ENCODE peak calls at places on chromosomes 11 and 22, in six cellular contexts. One of them, this sample, is unnamed.

GRCh38 chr11:32833921-32834320 is 4.2 kb downstream of the PRRG4 start:
- DNase-seq in PC-3: no peak
- DNase-seq in naive thymus-derived CD4-positive, alpha-beta T cell: no peak
- DNase-seq in tibial nerve: no peak
- DNase-seq in adipocyte: no peak
- DNase-seq in colonic mucosa: no peak
- DNase-seq in this sample: no peak

GRCh38 chr11:82996966-82997606 is 74.6 kb downstream of the RAB30 start:
- DNase-seq in colonic mucosa: peak; percentile 63
- DNase-seq in adipocyte: no peak
- DNase-seq in tibial nerve: no peak
- DNase-seq in naive thymus-derived CD4-positive, alpha-beta T cell: no peak
- DNase-seq in PC-3: peak; percentile 83
- DNase-seq in this sample: no peak

GRCh38 chr11:44575288-44575672 is 9.8 kb downstream of the CD82 start:
- DNase-seq in PC-3: no peak
- DNase-seq in colonic mucosa: no peak
- DNase-seq in naive thymus-derived CD4-positive, alpha-beta T cell: no peak
- DNase-seq in tibial nerve: no peak
- DNase-seq in adipocyte: peak; percentile 35
- DNase-seq in this sample: no peak

GRCh38 chr11:43936081-43936480 is 6.4 kb upstream of the C11orf96 start:
- DNase-seq in adipocyte: no peak
- DNase-seq in tibial nerve: no peak
- DNase-seq in colonic mucosa: no peak
- DNase-seq in PC-3: peak; percentile 10
- DNase-seq in naive thymus-derived CD4-positive, alpha-beta T cell: no peak
- DNase-seq in this sample: no peak

GRCh38 chr11:32092581-32093170 is 1.8 kb downstream of the RCN1 start:
- DNase-seq in naive thymus-derived CD4-positive, alpha-beta T cell: no peak
- DNase-seq in colonic mucosa: no peak
- DNase-seq in adipocyte: no peak
- DNase-seq in tibial nerve: no peak
- DNase-seq in PC-3: no peak
- DNase-seq in this sample: no peak

GRCh38 chr11:64660706-64661105 is 62.3 kb downstream of the NRXN2 start:
- DNase-seq in tibial nerve: no peak
- DNase-seq in colonic mucosa: no peak
- DNase-seq in naive thymus-derived CD4-positive, alpha-beta T cell: no peak
- DNase-seq in PC-3: no peak
- DNase-seq in adipocyte: no peak
- DNase-seq in this sample: no peak

GRCh38 chr11:100557830-100558611 is 129.1 kb upstream of the ARHGAP42 start:
- DNase-seq in adipocyte: peak; percentile 15
- DNase-seq in colonic mucosa: no peak
- DNase-seq in PC-3: peak; percentile 84
- DNase-seq in tibial nerve: no peak
- DNase-seq in naive thymus-derived CD4-positive, alpha-beta T cell: no peak
- DNase-seq in this sample: no peak

GRCh38 chr22:41780714-41781507 is 19.6 kb upstream of the CCDC134 start:
- DNase-seq in adipocyte: peak; percentile 4
- DNase-seq in PC-3: no peak
- DNase-seq in colonic mucosa: peak; percentile 62
- DNase-seq in tibial nerve: no peak
- DNase-seq in naive thymus-derived CD4-positive, alpha-beta T cell: peak; percentile 97
- DNase-seq in this sample: no peak

GRCh38 chr11:131137046-131137445 is 220.8 kb upstream of the SNX19 start:
- DNase-seq in colonic mucosa: no peak
- DNase-seq in PC-3: no peak
- DNase-seq in naive thymus-derived CD4-positive, alpha-beta T cell: no peak
- DNase-seq in tibial nerve: no peak
- DNase-seq in adipocyte: peak; percentile 19
- DNase-seq in this sample: no peak

GRCh38 chr11:133243832-133244231 is 288.5 kb downstream of the OPCML start:
- DNase-seq in PC-3: no peak
- DNase-seq in tibial nerve: no peak
- DNase-seq in colonic mucosa: no peak
- DNase-seq in naive thymus-derived CD4-positive, alpha-beta T cell: no peak
- DNase-seq in adipocyte: no peak
- DNase-seq in this sample: no peak

GRCh38 chr11:4677948-4678347 is 19.7 kb downstream of the OR51E2 start:
- DNase-seq in adipocyte: no peak
- DNase-seq in PC-3: no peak
- DNase-seq in colonic mucosa: no peak
- DNase-seq in tibial nerve: no peak
- DNase-seq in naive thymus-derived CD4-positive, alpha-beta T cell: no peak
- DNase-seq in this sample: no peak

GRCh38 chr11:69242583-69242940 is 51.4 kb upstream of the MYEOV start:
- DNase-seq in adipocyte: no peak
- DNase-seq in naive thymus-derived CD4-positive, alpha-beta T cell: no peak
- DNase-seq in colonic mucosa: peak; percentile 16
- DNase-seq in tibial nerve: no peak
- DNase-seq in PC-3: no peak
- DNase-seq in this sample: no peak

GRCh38 chr11:42840856-42841255 is 470.9 kb upstream of the API5 start:
- DNase-seq in tibial nerve: no peak
- DNase-seq in colonic mucosa: no peak
- DNase-seq in adipocyte: no peak
- DNase-seq in PC-3: no peak
- DNase-seq in naive thymus-derived CD4-positive, alpha-beta T cell: no peak
- DNase-seq in this sample: no peak

GRCh38 chr11:62958547-62959071 is 26.2 kb downstream of the SLC22A6 start:
- DNase-seq in colonic mucosa: peak; percentile 43
- DNase-seq in naive thymus-derived CD4-positive, alpha-beta T cell: no peak
- DNase-seq in tibial nerve: no peak
- DNase-seq in PC-3: no peak
- DNase-seq in adipocyte: no peak
- DNase-seq in this sample: peak; percentile 58

GRCh38 chr11:67013511-67014045 is 9.4 kb upstream of the SYT12 start:
- DNase-seq in colonic mucosa: no peak
- DNase-seq in adipocyte: no peak
- DNase-seq in naive thymus-derived CD4-positive, alpha-beta T cell: no peak
- DNase-seq in PC-3: no peak
- DNase-seq in tibial nerve: no peak
- DNase-seq in this sample: no peak

GRCh38 chr11:124748481-124749338 is 3.3 kb downstream of the VSIG2 start:
- DNase-seq in adipocyte: no peak
- DNase-seq in tibial nerve: no peak
- DNase-seq in colonic mucosa: peak; percentile 59
- DNase-seq in naive thymus-derived CD4-positive, alpha-beta T cell: no peak
- DNase-seq in PC-3: peak; percentile 75
- DNase-seq in this sample: no peak

GRCh38 chr11:2510626-2511402 is 66.0 kb downstream of the KCNQ1 start:
- DNase-seq in PC-3: no peak
- DNase-seq in naive thymus-derived CD4-positive, alpha-beta T cell: no peak
- DNase-seq in tibial nerve: peak; percentile 8
- DNase-seq in colonic mucosa: no peak
- DNase-seq in adipocyte: no peak
- DNase-seq in this sample: no peak

GRCh38 chr11:3984896-3985295 is 109.7 kb upstream of the RRM1 start:
- DNase-seq in adipocyte: no peak
- DNase-seq in colonic mucosa: no peak
- DNase-seq in naive thymus-derived CD4-positive, alpha-beta T cell: peak; percentile 42
- DNase-seq in tibial nerve: no peak
- DNase-seq in PC-3: no peak
- DNase-seq in this sample: no peak

GRCh38 chr22:30868663-30869385 is 99.8 kb downstream of the MORC2 start:
- DNase-seq in PC-3: no peak
- DNase-seq in tibial nerve: no peak
- DNase-seq in adipocyte: peak; percentile 37
- DNase-seq in naive thymus-derived CD4-positive, alpha-beta T cell: no peak
- DNase-seq in colonic mucosa: no peak
- DNase-seq in this sample: no peak

GRCh38 chr11:64767344-64768299 is 7.8 kb upstream of the PYGM start:
- DNase-seq in tibial nerve: peak; percentile 55
- DNase-seq in colonic mucosa: peak; percentile 76
- DNase-seq in adipocyte: peak; percentile 82
- DNase-seq in PC-3: peak; percentile 72
- DNase-seq in naive thymus-derived CD4-positive, alpha-beta T cell: peak; percentile 77
- DNase-seq in this sample: peak; percentile 91

GRCh38 chr11:86456075-86456939 is 81.6 kb downstream of the CCDC81 start:
- DNase-seq in naive thymus-derived CD4-positive, alpha-beta T cell: peak; percentile 37
- DNase-seq in adipocyte: peak; percentile 94
- DNase-seq in tibial nerve: peak; percentile 85
- DNase-seq in PC-3: peak; percentile 89
- DNase-seq in colonic mucosa: peak; percentile 89
- DNase-seq in this sample: peak; percentile 92

GRCh38 chr22:20741634-20742581 is 32.0 kb upstream of the SERPIND1 start:
- DNase-seq in PC-3: peak; percentile 65
- DNase-seq in naive thymus-derived CD4-positive, alpha-beta T cell: peak; percentile 36
- DNase-seq in tibial nerve: no peak
- DNase-seq in colonic mucosa: peak; percentile 41
- DNase-seq in adipocyte: peak; percentile 57
- DNase-seq in this sample: peak; percentile 59

GRCh38 chr11:102640946-102641345 is 15.8 kb upstream of the MMP20 start:
- DNase-seq in tibial nerve: no peak
- DNase-seq in adipocyte: no peak
- DNase-seq in PC-3: no peak
- DNase-seq in naive thymus-derived CD4-positive, alpha-beta T cell: no peak
- DNase-seq in colonic mucosa: no peak
- DNase-seq in this sample: no peak

DNA sequence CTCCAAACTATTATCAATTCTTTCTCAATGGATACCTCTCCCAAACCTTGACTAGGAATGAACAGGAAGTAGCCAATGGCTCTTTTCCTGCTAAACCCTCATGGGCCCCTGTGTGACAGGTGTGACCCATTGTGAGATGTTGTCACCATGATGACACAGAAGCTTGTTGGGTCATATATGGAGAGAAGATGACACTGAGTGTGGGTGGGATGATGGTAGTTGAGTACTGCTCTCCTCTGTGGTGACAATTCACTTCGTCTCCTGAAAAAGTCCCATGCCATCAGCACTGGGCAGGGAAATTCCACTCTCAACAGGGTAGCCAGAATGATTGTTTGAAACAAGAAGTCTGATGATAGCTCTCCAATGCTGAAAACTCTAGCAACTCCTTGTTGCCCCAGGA is 94.0 kb upstream of the SEZ6L start:
- DNase-seq in PC-3: no peak
- DNase-seq in adipocyte: no peak
- DNase-seq in naive thymus-derived CD4-positive, alpha-beta T cell: no peak
- DNase-seq in colonic mucosa: no peak
- DNase-seq in tibial nerve: no peak
- DNase-seq in this sample: no peak
- H3K27me3 ChIP-seq in PC-3: no peaks in the 10 kb centered on the region
- H3K27me3 ChIP-seq in adipocyte: peaks cover 3% of the 10 kb centered on the region
- H3K27me3 ChIP-seq in naive thymus-derived CD4-positive, alpha-beta T cell: peaks cover 4% of the 10 kb centered on the region
- H3K27me3 ChIP-seq in colonic mucosa: no peaks in the 10 kb centered on the region
- H3K27me3 ChIP-seq in tibial nerve: no peaks in the 10 kb centered on the region
- H3K27me3 ChIP-seq in this sample: no peaks in the 10 kb centered on the region

GRCh38 chr11:113954235-113954634 is 20.7 kb upstream of the HTR3A start:
- DNase-seq in colonic mucosa: no peak
- DNase-seq in adipocyte: no peak
- DNase-seq in tibial nerve: no peak
- DNase-seq in naive thymus-derived CD4-positive, alpha-beta T cell: no peak
- DNase-seq in PC-3: no peak
- DNase-seq in this sample: no peak

GRCh38 chr11:113952070-113952469 is 22.8 kb upstream of the HTR3A start:
- DNase-seq in adipocyte: no peak
- DNase-seq in naive thymus-derived CD4-positive, alpha-beta T cell: no peak
- DNase-seq in PC-3: no peak
- DNase-seq in colonic mucosa: no peak
- DNase-seq in tibial nerve: no peak
- DNase-seq in this sample: no peak

GRCh38 chr11:113952588-113952987 is 22.3 kb upstream of the HTR3A start:
- DNase-seq in PC-3: no peak
- DNase-seq in colonic mucosa: no peak
- DNase-seq in tibial nerve: no peak
- DNase-seq in adipocyte: no peak
- DNase-seq in naive thymus-derived CD4-positive, alpha-beta T cell: no peak
- DNase-seq in this sample: no peak

GRCh38 chr11:113949891-113950290 is 25.0 kb upstream of the HTR3A start:
- DNase-seq in PC-3: no peak
- DNase-seq in adipocyte: no peak
- DNase-seq in colonic mucosa: no peak
- DNase-seq in naive thymus-derived CD4-positive, alpha-beta T cell: no peak
- DNase-seq in tibial nerve: no peak
- DNase-seq in this sample: no peak

DNA sequence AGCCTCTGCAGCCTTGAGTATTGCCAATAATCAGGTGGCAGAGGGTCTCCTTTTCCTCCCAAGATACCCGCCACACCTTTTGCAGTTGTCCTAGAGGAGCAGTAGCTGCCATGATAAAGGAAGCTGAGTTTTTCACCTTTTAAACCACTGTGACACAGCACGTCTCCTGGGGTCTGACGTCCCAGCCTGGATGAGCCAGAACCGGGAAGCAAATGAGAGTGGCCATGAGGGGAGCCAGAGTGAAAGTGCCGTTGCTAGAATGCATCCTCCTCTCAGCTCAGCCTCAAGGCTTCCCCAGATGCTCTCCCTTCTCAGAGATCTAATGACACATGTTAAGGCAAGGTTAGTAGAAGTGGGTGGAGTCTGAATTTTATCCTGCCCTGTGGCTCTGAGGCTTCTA is 23.4 kb upstream of the HTR3A start:
- DNase-seq in adipocyte: no peak
- DNase-seq in naive thymus-derived CD4-positive, alpha-beta T cell: no peak
- DNase-seq in tibial nerve: no peak
- DNase-seq in colonic mucosa: no peak
- DNase-seq in PC-3: no peak
- DNase-seq in this sample: no peak
- H3K27me3 ChIP-seq in adipocyte: peaks cover 41% of the 10 kb centered on the region
- H3K27me3 ChIP-seq in naive thymus-derived CD4-positive, alpha-beta T cell: no peaks in the 10 kb centered on the region
- H3K27me3 ChIP-seq in tibial nerve: peaks cover 33% of the 10 kb centered on the region
- H3K27me3 ChIP-seq in colonic mucosa: no peaks in the 10 kb centered on the region
- H3K27me3 ChIP-seq in PC-3: peaks cover 69% of the 10 kb centered on the region
- H3K27me3 ChIP-seq in this sample: peaks cover 19% of the 10 kb centered on the region

DNA sequence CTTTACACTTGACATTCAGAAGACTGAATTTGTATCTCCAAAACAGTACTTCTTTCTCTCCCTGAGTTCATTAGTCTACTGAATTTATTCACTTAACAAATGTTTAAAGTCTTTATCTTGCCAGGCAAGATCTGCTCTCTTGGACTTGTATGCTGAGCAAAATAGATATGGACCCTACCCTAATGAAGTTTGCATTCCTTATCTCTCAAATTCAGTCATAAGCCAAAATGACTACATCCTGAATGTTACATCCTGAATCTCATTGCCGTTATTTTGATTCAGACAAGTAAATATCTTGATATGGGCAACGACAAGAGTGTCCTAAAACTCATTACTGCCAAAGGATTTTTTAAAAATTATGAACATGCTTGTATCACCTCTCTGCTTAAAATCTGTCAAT is 29.7 kb downstream of the FAR1 start:
- DNase-seq in naive thymus-derived CD4-positive, alpha-beta T cell: no peak
- DNase-seq in adipocyte: no peak
- DNase-seq in tibial nerve: no peak
- DNase-seq in PC-3: no peak
- DNase-seq in colonic mucosa: no peak
- DNase-seq in this sample: no peak
- H3K27me3 ChIP-seq in naive thymus-derived CD4-positive, alpha-beta T cell: no peaks in the 10 kb centered on the region
- H3K27me3 ChIP-seq in adipocyte: no peaks in the 10 kb centered on the region
- H3K27me3 ChIP-seq in tibial nerve: no peaks in the 10 kb centered on the region
- H3K27me3 ChIP-seq in PC-3: no peaks in the 10 kb centered on the region
- H3K27me3 ChIP-seq in colonic mucosa: no peaks in the 10 kb centered on the region
- H3K27me3 ChIP-seq in this sample: no peaks in the 10 kb centered on the region

DNA sequence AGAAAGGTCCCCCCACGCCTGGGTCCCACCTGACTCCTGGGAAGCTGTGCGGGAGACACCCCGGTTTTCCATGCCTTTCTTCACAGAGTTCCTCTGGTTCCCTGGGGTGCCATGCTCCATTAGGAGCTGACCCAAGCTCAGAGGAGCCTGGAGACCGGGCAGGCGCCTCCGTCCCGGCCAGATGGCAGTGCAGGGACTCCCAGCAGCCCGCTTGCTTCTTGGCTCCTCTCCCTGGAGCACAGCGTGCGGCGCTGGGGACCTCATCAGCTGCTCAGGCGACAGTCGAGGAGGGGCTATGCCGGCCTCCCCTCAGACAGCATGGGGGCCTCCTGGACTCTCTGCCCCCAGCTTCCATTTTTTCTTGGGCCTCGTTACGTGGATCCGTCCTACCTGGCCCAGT is 13.1 kb upstream of the TTLL12 start:
- DNase-seq in tibial nerve: no peak
- DNase-seq in adipocyte: no peak
- DNase-seq in PC-3: no peak
- DNase-seq in colonic mucosa: no peak
- DNase-seq in naive thymus-derived CD4-positive, alpha-beta T cell: no peak
- DNase-seq in this sample: no peak
- H3K27me3 ChIP-seq in tibial nerve: peaks cover 8% of the 10 kb centered on the region
- H3K27me3 ChIP-seq in adipocyte: peaks cover 57% of the 10 kb centered on the region
- H3K27me3 ChIP-seq in PC-3: no peaks in the 10 kb centered on the region
- H3K27me3 ChIP-seq in colonic mucosa: no peaks in the 10 kb centered on the region
- H3K27me3 ChIP-seq in naive thymus-derived CD4-positive, alpha-beta T cell: no peaks in the 10 kb centered on the region
- H3K27me3 ChIP-seq in this sample: no peaks in the 10 kb centered on the region